ENCODE peak calls at places on chromosomes 3 and 15, in six cellular contexts. One of them, this sample, is unnamed.

GRCh38 chr15:23081271-23081670 is 41.9 kb upstream of the TUBGCP5 start:
- DNase-seq in right atrium auricular region: no peak
- DNase-seq in neural progenitor cell: no peak
- DNase-seq in WERI-Rb-1: no peak
- DNase-seq in fibroblast of lung: no peak
- DNase-seq in GM12865: no peak
- DNase-seq in this sample: no peak

GRCh38 chr15:57323806-57324589 is 52.3 kb upstream of the CGNL1 start:
- DNase-seq in neural progenitor cell: peak; percentile 57
- DNase-seq in GM12865: peak; percentile 39
- DNase-seq in WERI-Rb-1: peak; percentile 57
- DNase-seq in right atrium auricular region: no peak
- DNase-seq in fibroblast of lung: no peak
- DNase-seq in this sample: no peak

GRCh38 chr15:79195239-79195638 is 87.3 kb upstream of the ANKRD34C start:
- DNase-seq in right atrium auricular region: no peak
- DNase-seq in neural progenitor cell: no peak
- DNase-seq in GM12865: no peak
- DNase-seq in fibroblast of lung: no peak
- DNase-seq in WERI-Rb-1: no peak
- DNase-seq in this sample: no peak

GRCh38 chr3:60314064-60314463 is 937.2 kb downstream of the FHIT start:
- DNase-seq in neural progenitor cell: no peak
- DNase-seq in right atrium auricular region: no peak
- DNase-seq in fibroblast of lung: peak; percentile 75
- DNase-seq in GM12865: no peak
- DNase-seq in WERI-Rb-1: no peak
- DNase-seq in this sample: no peak

GRCh38 chr3:82883072-82883471 is 1121.6 kb upstream of the GBE1 start:
- DNase-seq in GM12865: no peak
- DNase-seq in right atrium auricular region: no peak
- DNase-seq in WERI-Rb-1: no peak
- DNase-seq in fibroblast of lung: no peak
- DNase-seq in neural progenitor cell: no peak
- DNase-seq in this sample: no peak

GRCh38 chr3:125003369-125003853 is 52.4 kb downstream of the HEG1 start:
- DNase-seq in WERI-Rb-1: no peak
- DNase-seq in fibroblast of lung: peak; percentile 62
- DNase-seq in right atrium auricular region: peak; percentile 61
- DNase-seq in neural progenitor cell: no peak
- DNase-seq in GM12865: no peak
- DNase-seq in this sample: no peak

GRCh38 chr3:111572061-111572460 is 23.1 kb downstream of the ZBED2 start:
- DNase-seq in neural progenitor cell: no peak
- DNase-seq in WERI-Rb-1: no peak
- DNase-seq in fibroblast of lung: no peak
- DNase-seq in GM12865: no peak
- DNase-seq in right atrium auricular region: no peak
- DNase-seq in this sample: no peak

GRCh38 chr15:70406624-70407390 is 309.1 kb upstream of the TLE3 start:
- DNase-seq in GM12865: no peak
- DNase-seq in fibroblast of lung: no peak
- DNase-seq in WERI-Rb-1: no peak
- DNase-seq in right atrium auricular region: no peak
- DNase-seq in neural progenitor cell: peak; percentile 21
- DNase-seq in this sample: no peak

GRCh38 chr3:170258105-170258487 is 35.9 kb downstream of the PRKCI start:
- DNase-seq in GM12865: peak; percentile 36
- DNase-seq in fibroblast of lung: no peak
- DNase-seq in neural progenitor cell: no peak
- DNase-seq in WERI-Rb-1: no peak
- DNase-seq in right atrium auricular region: no peak
- DNase-seq in this sample: no peak

GRCh38 chr3:165642761-165643432 is 194.3 kb downstream of the BCHE start:
- DNase-seq in fibroblast of lung: peak; percentile 98
- DNase-seq in neural progenitor cell: no peak
- DNase-seq in GM12865: no peak
- DNase-seq in WERI-Rb-1: no peak
- DNase-seq in right atrium auricular region: peak; percentile 63
- DNase-seq in this sample: no peak

GRCh38 chr3:161336661-161337060 is 34.7 kb downstream of the SPTSSB start:
- DNase-seq in WERI-Rb-1: no peak
- DNase-seq in fibroblast of lung: no peak
- DNase-seq in neural progenitor cell: no peak
- DNase-seq in GM12865: no peak
- DNase-seq in right atrium auricular region: no peak
- DNase-seq in this sample: no peak

GRCh38 chr15:19973718-19974117 is 567.9 kb downstream of the GOLGA6L6 start:
- DNase-seq in neural progenitor cell: no peak
- DNase-seq in WERI-Rb-1: peak; percentile 17
- DNase-seq in right atrium auricular region: no peak
- DNase-seq in GM12865: no peak
- DNase-seq in fibroblast of lung: no peak
- DNase-seq in this sample: no peak

GRCh38 chr3:127822836-127823589 is 698 bp upstream of the MGLL start:
- DNase-seq in right atrium auricular region: peak; percentile 77
- DNase-seq in WERI-Rb-1: peak; percentile 55
- DNase-seq in neural progenitor cell: peak; percentile 66
- DNase-seq in GM12865: peak; percentile 81
- DNase-seq in fibroblast of lung: peak; percentile 32
- DNase-seq in this sample: peak; percentile 75

GRCh38 chr15:29319823-29320222 is 50.2 kb upstream of the NSMCE3 start:
- DNase-seq in WERI-Rb-1: no peak
- DNase-seq in neural progenitor cell: no peak
- DNase-seq in fibroblast of lung: no peak
- DNase-seq in GM12865: no peak
- DNase-seq in right atrium auricular region: no peak
- DNase-seq in this sample: no peak

GRCh38 chr3:126050626-126051025 is 33.3 kb downstream of the SLC41A3 start:
- DNase-seq in fibroblast of lung: no peak
- DNase-seq in right atrium auricular region: peak; percentile 21
- DNase-seq in GM12865: no peak
- DNase-seq in WERI-Rb-1: no peak
- DNase-seq in neural progenitor cell: no peak
- DNase-seq in this sample: no peak

GRCh38 chr3:104564045-104564643 is 802.6 kb upstream of the ALCAM start:
- DNase-seq in GM12865: peak; percentile 17
- DNase-seq in neural progenitor cell: peak; percentile 41
- DNase-seq in WERI-Rb-1: peak; percentile 56
- DNase-seq in fibroblast of lung: peak; percentile 54
- DNase-seq in right atrium auricular region: no peak
- DNase-seq in this sample: no peak

GRCh38 chr15:55960946-55961345 is 32.5 kb downstream of the NEDD4 start:
- DNase-seq in GM12865: no peak
- DNase-seq in right atrium auricular region: no peak
- DNase-seq in fibroblast of lung: no peak
- DNase-seq in WERI-Rb-1: no peak
- DNase-seq in neural progenitor cell: no peak
- DNase-seq in this sample: no peak

GRCh38 chr3:38040400-38040799 is 1.4 kb downstream of the DLEC1 start:
- DNase-seq in WERI-Rb-1: no peak
- DNase-seq in right atrium auricular region: no peak
- DNase-seq in GM12865: no peak
- DNase-seq in fibroblast of lung: no peak
- DNase-seq in neural progenitor cell: no peak
- DNase-seq in this sample: no peak

GRCh38 chr3:172138792-172139507 is 99.6 kb downstream of the FNDC3B start:
- DNase-seq in WERI-Rb-1: no peak
- DNase-seq in GM12865: peak; percentile 79
- DNase-seq in fibroblast of lung: no peak
- DNase-seq in right atrium auricular region: peak; percentile 82
- DNase-seq in neural progenitor cell: no peak
- DNase-seq in this sample: peak; percentile 20

GRCh38 chr15:66835558-66835878 is 133.5 kb downstream of the SMAD6 start:
- DNase-seq in WERI-Rb-1: no peak
- DNase-seq in fibroblast of lung: peak; percentile 68
- DNase-seq in right atrium auricular region: no peak
- DNase-seq in neural progenitor cell: no peak
- DNase-seq in GM12865: peak; percentile 68
- DNase-seq in this sample: no peak

GRCh38 chr3:159263750-159264561 is 462.1 kb downstream of the MFSD1 start:
- DNase-seq in WERI-Rb-1: peak; percentile 20
- DNase-seq in right atrium auricular region: no peak
- DNase-seq in fibroblast of lung: peak; percentile 58
- DNase-seq in GM12865: peak; percentile 24
- DNase-seq in neural progenitor cell: peak; percentile 61
- DNase-seq in this sample: peak; percentile 27

GRCh38 chr15:88535100-88535499 is 11.4 kb downstream of the DET1 start:
- DNase-seq in fibroblast of lung: no peak
- DNase-seq in WERI-Rb-1: no peak
- DNase-seq in right atrium auricular region: no peak
- DNase-seq in neural progenitor cell: no peak
- DNase-seq in GM12865: no peak
- DNase-seq in this sample: no peak

GRCh38 chr15:65394280-65394789 is 16.5 kb upstream of the IGDCC3 start:
- DNase-seq in neural progenitor cell: no peak
- DNase-seq in GM12865: no peak
- DNase-seq in fibroblast of lung: no peak
- DNase-seq in right atrium auricular region: no peak
- DNase-seq in WERI-Rb-1: no peak
- DNase-seq in this sample: no peak

GRCh38 chr15:89794627-89795241 is 18.6 kb downstream of the MESP2 start:
- DNase-seq in GM12865: no peak
- DNase-seq in WERI-Rb-1: no peak
- DNase-seq in right atrium auricular region: no peak
- DNase-seq in fibroblast of lung: peak; percentile 81
- DNase-seq in neural progenitor cell: no peak
- DNase-seq in this sample: no peak

DNA sequence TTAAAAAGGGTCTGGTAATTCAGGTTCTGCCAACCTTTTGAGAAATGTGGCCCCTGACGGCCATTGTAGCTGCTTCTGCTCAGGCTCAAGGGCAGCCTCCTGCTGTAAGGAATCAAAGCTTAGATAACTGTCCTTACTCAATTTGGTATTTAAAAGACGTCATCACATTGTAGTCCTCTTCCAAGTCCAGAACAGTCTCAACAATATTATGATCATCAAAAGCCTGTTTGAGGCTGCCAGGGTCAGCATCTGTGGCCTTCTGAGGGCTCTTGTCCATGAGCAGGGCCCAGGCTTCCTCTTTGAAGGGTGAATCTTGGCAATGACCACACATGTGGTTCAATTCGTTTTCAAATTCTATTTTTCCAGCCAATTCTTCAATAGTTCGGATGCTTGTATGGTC is 6.0 kb downstream of the C3orf62 start:
- DNase-seq in right atrium auricular region: no peak
- DNase-seq in neural progenitor cell: no peak
- DNase-seq in WERI-Rb-1: no peak
- DNase-seq in GM12865: no peak
- DNase-seq in fibroblast of lung: no peak
- DNase-seq in this sample: no peak
- TF ChIP-seq CTCF in right atrium auricular region: no peak
- TF ChIP-seq CTCF in neural progenitor cell: no peak
- TF ChIP-seq CTCF in WERI-Rb-1: no peak
- TF ChIP-seq CTCF in GM12865: no peak
- TF ChIP-seq CTCF in fibroblast of lung: no peak
- TF ChIP-seq CTCF in this sample: no peak

GRCh38 chr3:12751548-12751947 is 7.5 kb downstream of the TMEM40 start:
- DNase-seq in fibroblast of lung: no peak
- DNase-seq in neural progenitor cell: no peak
- DNase-seq in right atrium auricular region: no peak
- DNase-seq in WERI-Rb-1: no peak
- DNase-seq in GM12865: no peak
- DNase-seq in this sample: no peak
- TF ChIP-seq CTCF in fibroblast of lung: no peak
- TF ChIP-seq CTCF in neural progenitor cell: no peak
- TF ChIP-seq CTCF in right atrium auricular region: no peak
- TF ChIP-seq CTCF in WERI-Rb-1: no peak
- TF ChIP-seq CTCF in GM12865: no peak
- TF ChIP-seq CTCF in this sample: no peak

DNA sequence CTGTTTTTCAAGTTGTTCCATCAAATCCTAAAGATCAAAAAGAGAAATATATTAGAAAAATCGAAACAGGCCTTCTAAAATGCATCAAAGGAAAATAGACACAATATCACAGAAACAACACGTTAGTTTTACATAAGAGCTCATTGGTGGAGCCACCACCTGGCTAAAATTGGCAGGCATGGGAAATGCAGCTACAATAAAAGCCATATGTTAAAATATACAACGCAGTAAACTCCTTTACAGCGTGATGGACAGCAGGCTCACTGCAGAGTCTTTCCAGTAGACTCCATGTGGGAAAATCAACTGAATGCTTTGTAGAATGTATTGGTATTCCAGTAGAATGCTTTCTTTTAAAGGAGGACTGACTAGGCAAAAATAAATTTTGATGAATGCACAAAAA is 40.9 kb upstream of the MYO5C start:
- DNase-seq in fibroblast of lung: no peak
- DNase-seq in WERI-Rb-1: peak; percentile 26
- DNase-seq in neural progenitor cell: no peak
- DNase-seq in right atrium auricular region: no peak
- DNase-seq in GM12865: no peak
- DNase-seq in this sample: no peak
- TF ChIP-seq CTCF in fibroblast of lung: no peak
- TF ChIP-seq CTCF in WERI-Rb-1: no peak
- TF ChIP-seq CTCF in neural progenitor cell: peak; percentile 26
- TF ChIP-seq CTCF in right atrium auricular region: peak; percentile 19
- TF ChIP-seq CTCF in GM12865: no peak
- TF ChIP-seq CTCF in this sample: no peak

GRCh38 chr3:144098691-144099090 is 127.1 kb downstream of the DIPK2A start:
- DNase-seq in GM12865: no peak
- DNase-seq in fibroblast of lung: no peak
- DNase-seq in WERI-Rb-1: no peak
- DNase-seq in right atrium auricular region: no peak
- DNase-seq in neural progenitor cell: no peak
- DNase-seq in this sample: no peak

GRCh38 chr3:144097144-144097543 is 125.5 kb downstream of the DIPK2A start:
- DNase-seq in right atrium auricular region: no peak
- DNase-seq in fibroblast of lung: no peak
- DNase-seq in neural progenitor cell: peak; percentile 41
- DNase-seq in WERI-Rb-1: no peak
- DNase-seq in GM12865: no peak
- DNase-seq in this sample: no peak

DNA sequence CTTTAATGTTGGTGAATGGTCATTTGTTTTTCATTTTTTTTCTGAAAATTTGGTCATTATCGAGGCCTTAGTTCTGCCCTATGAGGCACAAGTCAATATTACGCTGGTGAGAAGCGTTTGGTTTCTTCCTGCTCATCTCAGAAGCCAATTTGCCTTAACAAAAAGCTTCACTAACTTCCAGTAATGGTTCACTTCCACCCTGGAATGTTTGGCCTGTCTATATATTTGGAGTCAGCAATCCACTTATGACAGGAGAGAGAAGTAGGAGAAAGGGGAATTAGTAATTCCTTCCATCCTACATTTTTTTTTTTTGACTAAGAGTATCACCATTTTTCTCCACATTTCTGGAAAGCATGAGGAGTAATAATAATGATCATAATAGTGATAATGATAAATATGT is 124.4 kb downstream of the DIPK2A start:
- DNase-seq in right atrium auricular region: no peak
- DNase-seq in GM12865: no peak
- DNase-seq in WERI-Rb-1: no peak
- DNase-seq in fibroblast of lung: peak; percentile 19
- DNase-seq in neural progenitor cell: no peak
- DNase-seq in this sample: no peak
- TF ChIP-seq CTCF in right atrium auricular region: no peak
- TF ChIP-seq CTCF in GM12865: no peak
- TF ChIP-seq CTCF in WERI-Rb-1: no peak
- TF ChIP-seq CTCF in fibroblast of lung: no peak
- TF ChIP-seq CTCF in neural progenitor cell: no peak
- TF ChIP-seq CTCF in this sample: no peak

GRCh38 chr15:80870366-80870765 is 91.2 kb downstream of the CEMIP start:
- DNase-seq in right atrium auricular region: no peak
- DNase-seq in fibroblast of lung: no peak
- DNase-seq in neural progenitor cell: no peak
- DNase-seq in GM12865: no peak
- DNase-seq in WERI-Rb-1: no peak
- DNase-seq in this sample: no peak
- TF ChIP-seq CTCF in right atrium auricular region: no peak
- TF ChIP-seq CTCF in fibroblast of lung: no peak
- TF ChIP-seq CTCF in neural progenitor cell: no peak
- TF ChIP-seq CTCF in GM12865: no peak
- TF ChIP-seq CTCF in WERI-Rb-1: no peak
- TF ChIP-seq CTCF in this sample: no peak